ENCODE peak calls at places on chromosomes 1 and 21, in seven cellular contexts. C is HCT116; I is left lung; Q is KG1; V is PC-9; J is neural crest cell; B is stimulated activated CD8-positive, alpha-beta memory T cell treated with anti-CD3 and anti-CD28 coated beads, Interleukin-4, amount 100 ng/mL, for 24 hours. D is an unnamed sample.
A peak's percentile ranks its signal among the peaks of the same experiment; 100 is the strongest.

GRCh38 chr1:31991202-31991601 is 22.5 kb upstream of the KHDRBS1 start:
- DNase-seq in C (no peak), I (no peak), Q (no peak), V (no peak), J (no peak), B (no peak), D (no peak)

GRCh38 chr1:160489513-160490261 is 33.4 kb downstream of the SLAMF6 start:
- DNase-seq in C (no peak), I (no peak), Q (no peak), V (no peak), J (no peak), B (no peak), D (no peak)

GRCh38 chr21:44929799-44930542 is 9.3 kb upstream of the ITGB2 start:
- DNase-seq in C (no peak), I (no peak), Q (no peak), V (no peak), J (no peak), B (no peak), D (no peak)

GRCh38 chr1:170742600-170742999 is 78.7 kb downstream of the PRRX1 start:
- DNase-seq in C (no peak), I (no peak), Q (no peak), V (no peak), J (no peak), B (no peak), D (no peak)

GRCh38 chr1:204288061-204288588 is 71.6 kb downstream of the PLEKHA6 start:
- DNase-seq in C (peak; percentile 87), I (no peak), Q (no peak), V (peak; percentile 94), J (no peak), B (no peak), D (no peak)

GRCh38 chr1:203156280-203156679 is 19.3 kb downstream of the MYBPH start:
- DNase-seq in C (no peak), I (no peak), Q (no peak), V (peak; percentile 69), J (no peak), B (no peak), D (no peak)

GRCh38 chr1:178928985-178929384 is 58.1 kb upstream of the ANGPTL1 start:
- DNase-seq in C (no peak), I (no peak), Q (no peak), V (no peak), J (no peak), B (no peak), D (peak; percentile 62)

GRCh38 chr1:4653328-4653660 is 1.1 kb upstream of the AJAP1 start:
- DNase-seq in C (no peak), I (no peak), Q (no peak), V (no peak), J (no peak), B (no peak), D (peak; percentile 33)

GRCh38 chr21:37855568-37856391 is 60.5 kb downstream of the KCNJ6 start:
- DNase-seq in C (no peak), I (no peak), Q (no peak), V (no peak), J (no peak), B (no peak), D (peak; percentile 9)

GRCh38 chr1:76095800-76096199 is 21.3 kb downstream of the ST6GALNAC3 start:
- DNase-seq in C (no peak), I (peak; percentile 49), Q (no peak), V (no peak), J (no peak), B (no peak), D (no peak)

GRCh38 chr1:212981571-212982328 is 31.4 kb downstream of the VASH2 start:
- DNase-seq in C (no peak), I (no peak), Q (no peak), V (no peak), J (no peak), B (no peak), D (no peak)

GRCh38 chr1:106961671-106962070 is 94.8 kb upstream of the PRMT6 start:
- DNase-seq in C (no peak), I (no peak), Q (no peak), V (no peak), J (no peak), B (no peak), D (no peak)

GRCh38 chr1:89739013-89739843 is 81.6 kb upstream of the LRRC8D start:
- DNase-seq in C (no peak), I (no peak), Q (no peak), V (no peak), J (no peak), B (peak; percentile 52), D (no peak)

GRCh38 chr1:152035406-152036315 is 1.1 kb downstream of the S100A11 start:
- DNase-seq in C (no peak), I (no peak), Q (peak; percentile 22), V (no peak), J (no peak), B (no peak), D (no peak)

GRCh38 chr1:147568551-147568950 is 27.2 kb downstream of the BCL9 start:
- DNase-seq in C (no peak), I (no peak), Q (no peak), V (no peak), J (no peak), B (no peak), D (no peak)

D was measured in neural progenitor cell.